ENCODE peak calls at places on chromosomes 11 and 22, in ten cellular contexts. X is activated T-cell treated with anti-CD3 and anti-CD28 coated beads for 4 hours; N is WTC11; C is EH; T is ELR; V is NCI-H1105 treated with DMSO at 0.1 percent for 48 hours; Q is A172; S is stimulated activated CD8-positive, alpha-beta memory T cell treated with anti-CD3 and anti-CD28 coated beads, Interleukin-4, amount 100 ng/mL, for 24 hours; F is mucosa of gallbladder; A is ascending aorta. G is an unnamed sample.

GRCh38 chr22:35721954-35722353 is 4.3 kb downstream of the APOL5 start:
- DNase-seq in V (no peak), S (no peak), C (no peak), N (no peak), X (no peak), F (no peak), A (no peak), T (no peak), Q (no peak), G (no peak)

GRCh38 chr11:19827399-19828135 is 114.9 kb downstream of the NAV2 start:
- DNase-seq in N (peak; percentile 43), C (no peak), V (no peak), F (no peak), Q (no peak), S (no peak), A (no peak), T (no peak), X (no peak), G (no peak)

GRCh38 chr11:33021937-33022336 is 6.3 kb downstream of the DEPDC7 start:
- DNase-seq in X (no peak), A (no peak), N (no peak), S (no peak), F (no peak), C (peak; percentile 27), V (no peak), T (no peak), Q (no peak), G (no peak)

GRCh38 chr11:65785329-65786007 is 1.4 kb upstream of the OVOL1 start:
- DNase-seq in T (no peak), Q (no peak), V (no peak), A (no peak), F (no peak), C (no peak), S (no peak), X (no peak), N (no peak), G (no peak)

GRCh38 chr11:57358543-57358961 is 20.4 kb downstream of the P2RX3 start:
- DNase-seq in A (no peak), S (no peak), C (peak; percentile 42), T (no peak), Q (no peak), X (no peak), N (no peak), V (no peak), F (no peak), G (no peak)

GRCh38 chr11:11836676-11837231 is 5.0 kb upstream of the USP47 start:
- DNase-seq in A (no peak), X (no peak), V (no peak), S (no peak), T (no peak), N (no peak), F (no peak), Q (no peak), C (peak; percentile 63), G (no peak)

GRCh38 chr11:79189604-79190003 is 251.2 kb downstream of the TENM4 start:
- DNase-seq in T (no peak), S (no peak), Q (no peak), N (no peak), C (no peak), A (no peak), V (no peak), X (no peak), F (no peak), G (no peak)

GRCh38 chr11:20003357-20003756 is 156.9 kb downstream of the DBX1 start:
- DNase-seq in N (no peak), T (no peak), F (no peak), A (no peak), Q (no peak), S (no peak), V (no peak), X (no peak), C (no peak), G (peak; percentile 37)

GRCh38 chr11:98589975-98590374 is 430.8 kb upstream of the CNTN5 start:
- DNase-seq in F (no peak), S (no peak), X (no peak), T (no peak), C (no peak), A (no peak), N (no peak), V (no peak), Q (no peak), G (no peak)

GRCh38 chr11:82775736-82776346 is 42.2 kb upstream of the FAM181B start:
- DNase-seq in C (peak; percentile 67), S (no peak), X (peak; percentile 6), N (peak; percentile 78), A (no peak), T (peak; percentile 77), Q (peak; percentile 41), F (no peak), V (no peak), G (peak; percentile 11)

GRCh38 chr22:45996241-45997076 is 19.5 kb upstream of the WNT7B start:
- DNase-seq in S (no peak), T (peak; percentile 84), Q (peak; percentile 40), X (no peak), F (no peak), N (no peak), V (no peak), C (peak; percentile 80), A (peak; percentile 82), G (no peak)

GRCh38 chr22:46122511-46122971 is 27.8 kb upstream of the PPARA start:
- DNase-seq in F (peak; percentile 70), S (peak; percentile 53), A (no peak), T (peak; percentile 78), X (peak; percentile 67), V (peak; percentile 16), N (peak; percentile 77), Q (no peak), C (peak; percentile 72), G (peak; percentile 52)

GRCh38 chr11:66820921-66821320 is 22.3 kb upstream of the RCE1 start:
- DNase-seq in N (no peak), S (no peak), T (no peak), V (no peak), F (no peak), A (no peak), Q (no peak), C (no peak), X (no peak), G (no peak)

GRCh38 chr22:33867118-33867863 is 53.0 kb downstream of the LARGE1 start:
- DNase-seq in N (no peak), V (no peak), S (no peak), C (peak; percentile 57), A (peak; percentile 66), T (no peak), F (peak; percentile 37), Q (peak; percentile 19), X (no peak), G (no peak)